ENCODE peak calls at places on chromosomes 12 and 14, in seven cellular contexts. One of them, this sample, is unnamed.
A peak's percentile ranks its signal among the peaks of the same experiment; 100 is the strongest.

GRCh38 chr12:96427269-96427729 is 27.1 kb upstream of the CDK17 start:
- DNase-seq in NCI-H748 treated with DMSO at 0.1 percent for 48 hours: no peak
- DNase-seq in foreskin melanocyte: peak; percentile 94
- DNase-seq in pancreas: no peak
- DNase-seq in mucosa of descending colon: peak; percentile 41
- DNase-seq in stimulated activated CD8-positive, alpha-beta memory T cell treated with anti-CD3 and anti-CD28 coated beads, Interleukin-2, amount 100 ng/mL, for 1 hour: no peak
- DNase-seq in hepatic stellate cell: peak; percentile 70
- DNase-seq in this sample: peak; percentile 97

GRCh38 chr12:102973583-102973982 is 16.1 kb downstream of the ASCL1 start:
- DNase-seq in stimulated activated CD8-positive, alpha-beta memory T cell treated with anti-CD3 and anti-CD28 coated beads, Interleukin-2, amount 100 ng/mL, for 1 hour: no peak
- DNase-seq in mucosa of descending colon: no peak
- DNase-seq in hepatic stellate cell: no peak
- DNase-seq in pancreas: no peak
- DNase-seq in foreskin melanocyte: no peak
- DNase-seq in NCI-H748 treated with DMSO at 0.1 percent for 48 hours: no peak
- DNase-seq in this sample: no peak

GRCh38 chr14:101101456-101102056 is 198.0 kb upstream of the RTL1 start:
- DNase-seq in hepatic stellate cell: no peak
- DNase-seq in foreskin melanocyte: no peak
- DNase-seq in mucosa of descending colon: no peak
- DNase-seq in NCI-H748 treated with DMSO at 0.1 percent for 48 hours: no peak
- DNase-seq in stimulated activated CD8-positive, alpha-beta memory T cell treated with anti-CD3 and anti-CD28 coated beads, Interleukin-2, amount 100 ng/mL, for 1 hour: no peak
- DNase-seq in pancreas: peak; percentile 27
- DNase-seq in this sample: peak; percentile 54

GRCh38 chr12:105855691-105856405 is 282.9 kb downstream of the NUAK1 start:
- DNase-seq in stimulated activated CD8-positive, alpha-beta memory T cell treated with anti-CD3 and anti-CD28 coated beads, Interleukin-2, amount 100 ng/mL, for 1 hour: no peak
- DNase-seq in NCI-H748 treated with DMSO at 0.1 percent for 48 hours: no peak
- DNase-seq in mucosa of descending colon: no peak
- DNase-seq in hepatic stellate cell: no peak
- DNase-seq in pancreas: no peak
- DNase-seq in foreskin melanocyte: no peak
- DNase-seq in this sample: no peak

GRCh38 chr12:76083761-76084276 is 666 bp downstream of the NAP1L1 start:
- DNase-seq in hepatic stellate cell: peak; percentile 70
- DNase-seq in foreskin melanocyte: peak; percentile 42
- DNase-seq in NCI-H748 treated with DMSO at 0.1 percent for 48 hours: peak; percentile 42
- DNase-seq in mucosa of descending colon: peak; percentile 65
- DNase-seq in pancreas: peak; percentile 67
- DNase-seq in stimulated activated CD8-positive, alpha-beta memory T cell treated with anti-CD3 and anti-CD28 coated beads, Interleukin-2, amount 100 ng/mL, for 1 hour: peak; percentile 46
- DNase-seq in this sample: peak; percentile 65

GRCh38 chr12:74424778-74425177 is 112.9 kb upstream of the ATXN7L3B start:
- DNase-seq in foreskin melanocyte: peak; percentile 75
- DNase-seq in hepatic stellate cell: no peak
- DNase-seq in mucosa of descending colon: no peak
- DNase-seq in NCI-H748 treated with DMSO at 0.1 percent for 48 hours: no peak
- DNase-seq in stimulated activated CD8-positive, alpha-beta memory T cell treated with anti-CD3 and anti-CD28 coated beads, Interleukin-2, amount 100 ng/mL, for 1 hour: no peak
- DNase-seq in pancreas: no peak
- DNase-seq in this sample: no peak

GRCh38 chr12:16158018-16158417 is 119.5 kb downstream of the SLC15A5 start:
- DNase-seq in NCI-H748 treated with DMSO at 0.1 percent for 48 hours: no peak
- DNase-seq in hepatic stellate cell: no peak
- DNase-seq in mucosa of descending colon: no peak
- DNase-seq in pancreas: no peak
- DNase-seq in stimulated activated CD8-positive, alpha-beta memory T cell treated with anti-CD3 and anti-CD28 coated beads, Interleukin-2, amount 100 ng/mL, for 1 hour: no peak
- DNase-seq in foreskin melanocyte: no peak
- DNase-seq in this sample: no peak

GRCh38 chr14:46063872-46064271 is 587.7 kb downstream of the RPL10L start:
- DNase-seq in hepatic stellate cell: no peak
- DNase-seq in mucosa of descending colon: no peak
- DNase-seq in pancreas: no peak
- DNase-seq in stimulated activated CD8-positive, alpha-beta memory T cell treated with anti-CD3 and anti-CD28 coated beads, Interleukin-2, amount 100 ng/mL, for 1 hour: no peak
- DNase-seq in NCI-H748 treated with DMSO at 0.1 percent for 48 hours: peak; percentile 85
- DNase-seq in foreskin melanocyte: no peak
- DNase-seq in this sample: peak; percentile 53

GRCh38 chr12:99281277-99281676 is 366.3 kb upstream of the GARIN6 start:
- DNase-seq in hepatic stellate cell: no peak
- DNase-seq in NCI-H748 treated with DMSO at 0.1 percent for 48 hours: no peak
- DNase-seq in mucosa of descending colon: no peak
- DNase-seq in pancreas: no peak
- DNase-seq in stimulated activated CD8-positive, alpha-beta memory T cell treated with anti-CD3 and anti-CD28 coated beads, Interleukin-2, amount 100 ng/mL, for 1 hour: no peak
- DNase-seq in foreskin melanocyte: peak; percentile 72
- DNase-seq in this sample: peak; percentile 30

GRCh38 chr14:34700622-34701130 is 13.7 kb downstream of the CFL2 start:
- DNase-seq in pancreas: no peak
- DNase-seq in NCI-H748 treated with DMSO at 0.1 percent for 48 hours: no peak
- DNase-seq in mucosa of descending colon: no peak
- DNase-seq in hepatic stellate cell: no peak
- DNase-seq in stimulated activated CD8-positive, alpha-beta memory T cell treated with anti-CD3 and anti-CD28 coated beads, Interleukin-2, amount 100 ng/mL, for 1 hour: no peak
- DNase-seq in foreskin melanocyte: no peak
- DNase-seq in this sample: peak; percentile 43

GRCh38 chr14:102898776-102899515 is 23.5 kb upstream of the AMN start:
- DNase-seq in stimulated activated CD8-positive, alpha-beta memory T cell treated with anti-CD3 and anti-CD28 coated beads, Interleukin-2, amount 100 ng/mL, for 1 hour: no peak
- DNase-seq in foreskin melanocyte: no peak
- DNase-seq in mucosa of descending colon: no peak
- DNase-seq in pancreas: no peak
- DNase-seq in hepatic stellate cell: no peak
- DNase-seq in NCI-H748 treated with DMSO at 0.1 percent for 48 hours: peak; percentile 84
- DNase-seq in this sample: no peak

GRCh38 chr14:29894030-29894429 is 33.6 kb downstream of the PRKD1 start:
- DNase-seq in NCI-H748 treated with DMSO at 0.1 percent for 48 hours: no peak
- DNase-seq in stimulated activated CD8-positive, alpha-beta memory T cell treated with anti-CD3 and anti-CD28 coated beads, Interleukin-2, amount 100 ng/mL, for 1 hour: no peak
- DNase-seq in mucosa of descending colon: no peak
- DNase-seq in foreskin melanocyte: no peak
- DNase-seq in pancreas: no peak
- DNase-seq in hepatic stellate cell: no peak
- DNase-seq in this sample: no peak

GRCh38 chr14:89129570-89129969 is 287.5 kb downstream of the FOXN3 start:
- DNase-seq in hepatic stellate cell: no peak
- DNase-seq in foreskin melanocyte: no peak
- DNase-seq in NCI-H748 treated with DMSO at 0.1 percent for 48 hours: no peak
- DNase-seq in mucosa of descending colon: no peak
- DNase-seq in stimulated activated CD8-positive, alpha-beta memory T cell treated with anti-CD3 and anti-CD28 coated beads, Interleukin-2, amount 100 ng/mL, for 1 hour: no peak
- DNase-seq in pancreas: no peak
- DNase-seq in this sample: no peak

GRCh38 chr12:56995201-56995929 is 11.0 kb downstream of the ZBTB39 start:
- DNase-seq in pancreas: no peak
- DNase-seq in stimulated activated CD8-positive, alpha-beta memory T cell treated with anti-CD3 and anti-CD28 coated beads, Interleukin-2, amount 100 ng/mL, for 1 hour: no peak
- DNase-seq in mucosa of descending colon: no peak
- DNase-seq in hepatic stellate cell: no peak
- DNase-seq in foreskin melanocyte: no peak
- DNase-seq in NCI-H748 treated with DMSO at 0.1 percent for 48 hours: no peak
- DNase-seq in this sample: no peak

GRCh38 chr12:14403711-14404164 is 38.3 kb downstream of the ATF7IP start:
- DNase-seq in mucosa of descending colon: peak; percentile 62
- DNase-seq in stimulated activated CD8-positive, alpha-beta memory T cell treated with anti-CD3 and anti-CD28 coated beads, Interleukin-2, amount 100 ng/mL, for 1 hour: no peak
- DNase-seq in hepatic stellate cell: peak; percentile 44
- DNase-seq in pancreas: no peak
- DNase-seq in NCI-H748 treated with DMSO at 0.1 percent for 48 hours: peak; percentile 72
- DNase-seq in foreskin melanocyte: peak; percentile 73
- DNase-seq in this sample: peak; percentile 29

GRCh38 chr12:118058881-118059644 is 1.9 kb downstream of the WSB2 start:
- DNase-seq in pancreas: no peak
- DNase-seq in NCI-H748 treated with DMSO at 0.1 percent for 48 hours: no peak
- DNase-seq in stimulated activated CD8-positive, alpha-beta memory T cell treated with anti-CD3 and anti-CD28 coated beads, Interleukin-2, amount 100 ng/mL, for 1 hour: no peak
- DNase-seq in mucosa of descending colon: no peak
- DNase-seq in foreskin melanocyte: peak; percentile 79
- DNase-seq in hepatic stellate cell: no peak
- DNase-seq in this sample: peak; percentile 70

GRCh38 chr12:54029529-54030441 is 1.5 kb downstream of the HOXC6 start:
- DNase-seq in foreskin melanocyte: no peak
- DNase-seq in stimulated activated CD8-positive, alpha-beta memory T cell treated with anti-CD3 and anti-CD28 coated beads, Interleukin-2, amount 100 ng/mL, for 1 hour: no peak
- DNase-seq in hepatic stellate cell: no peak
- DNase-seq in pancreas: no peak
- DNase-seq in mucosa of descending colon: no peak
- DNase-seq in NCI-H748 treated with DMSO at 0.1 percent for 48 hours: no peak
- DNase-seq in this sample: no peak

GRCh38 chr14:57526942-57527341 is 33.3 kb upstream of the CCDC198 start:
- DNase-seq in pancreas: no peak
- DNase-seq in foreskin melanocyte: no peak
- DNase-seq in hepatic stellate cell: no peak
- DNase-seq in NCI-H748 treated with DMSO at 0.1 percent for 48 hours: no peak
- DNase-seq in stimulated activated CD8-positive, alpha-beta memory T cell treated with anti-CD3 and anti-CD28 coated beads, Interleukin-2, amount 100 ng/mL, for 1 hour: no peak
- DNase-seq in mucosa of descending colon: no peak
- DNase-seq in this sample: no peak

GRCh38 chr12:59632408-59632807 is 36.6 kb downstream of the SLC16A7 start:
- DNase-seq in hepatic stellate cell: no peak
- DNase-seq in pancreas: no peak
- DNase-seq in stimulated activated CD8-positive, alpha-beta memory T cell treated with anti-CD3 and anti-CD28 coated beads, Interleukin-2, amount 100 ng/mL, for 1 hour: no peak
- DNase-seq in NCI-H748 treated with DMSO at 0.1 percent for 48 hours: no peak
- DNase-seq in mucosa of descending colon: no peak
- DNase-seq in foreskin melanocyte: no peak
- DNase-seq in this sample: no peak

GRCh38 chr12:19692091-19692490 is 252.8 kb downstream of the AEBP2 start:
- DNase-seq in stimulated activated CD8-positive, alpha-beta memory T cell treated with anti-CD3 and anti-CD28 coated beads, Interleukin-2, amount 100 ng/mL, for 1 hour: no peak
- DNase-seq in hepatic stellate cell: no peak
- DNase-seq in foreskin melanocyte: no peak
- DNase-seq in mucosa of descending colon: no peak
- DNase-seq in NCI-H748 treated with DMSO at 0.1 percent for 48 hours: no peak
- DNase-seq in pancreas: no peak
- DNase-seq in this sample: no peak

GRCh38 chr12:57005980-57006808 is at the start of gene ZBTB39:
- DNase-seq in mucosa of descending colon: peak; percentile 56
- DNase-seq in hepatic stellate cell: peak; percentile 86
- DNase-seq in NCI-H748 treated with DMSO at 0.1 percent for 48 hours: peak; percentile 30
- DNase-seq in stimulated activated CD8-positive, alpha-beta memory T cell treated with anti-CD3 and anti-CD28 coated beads, Interleukin-2, amount 100 ng/mL, for 1 hour: peak; percentile 32
- DNase-seq in foreskin melanocyte: peak; percentile 24
- DNase-seq in pancreas: peak; percentile 78
- DNase-seq in this sample: peak; percentile 64

GRCh38 chr14:87869619-87870583 is 123.1 kb downstream of the GALC start:
- DNase-seq in mucosa of descending colon: no peak
- DNase-seq in stimulated activated CD8-positive, alpha-beta memory T cell treated with anti-CD3 and anti-CD28 coated beads, Interleukin-2, amount 100 ng/mL, for 1 hour: no peak
- DNase-seq in hepatic stellate cell: no peak
- DNase-seq in NCI-H748 treated with DMSO at 0.1 percent for 48 hours: no peak
- DNase-seq in pancreas: no peak
- DNase-seq in foreskin melanocyte: no peak
- DNase-seq in this sample: peak; percentile 60

GRCh38 chr12:8018666-8019581 is 13.6 kb upstream of the FOXJ2 start:
- DNase-seq in hepatic stellate cell: no peak
- DNase-seq in pancreas: no peak
- DNase-seq in foreskin melanocyte: no peak
- DNase-seq in stimulated activated CD8-positive, alpha-beta memory T cell treated with anti-CD3 and anti-CD28 coated beads, Interleukin-2, amount 100 ng/mL, for 1 hour: no peak
- DNase-seq in NCI-H748 treated with DMSO at 0.1 percent for 48 hours: peak; percentile 8
- DNase-seq in mucosa of descending colon: no peak
- DNase-seq in this sample: no peak

GRCh38 chr14:103013028-103013427 is 44.3 kb downstream of the CDC42BPB start:
- DNase-seq in stimulated activated CD8-positive, alpha-beta memory T cell treated with anti-CD3 and anti-CD28 coated beads, Interleukin-2, amount 100 ng/mL, for 1 hour: no peak
- DNase-seq in pancreas: no peak
- DNase-seq in mucosa of descending colon: no peak
- DNase-seq in foreskin melanocyte: no peak
- DNase-seq in NCI-H748 treated with DMSO at 0.1 percent for 48 hours: no peak
- DNase-seq in hepatic stellate cell: no peak
- DNase-seq in this sample: no peak

GRCh38 chr12:27824126-27824842 is 44.2 kb upstream of the MANSC4 start:
- DNase-seq in hepatic stellate cell: no peak
- DNase-seq in stimulated activated CD8-positive, alpha-beta memory T cell treated with anti-CD3 and anti-CD28 coated beads, Interleukin-2, amount 100 ng/mL, for 1 hour: no peak
- DNase-seq in foreskin melanocyte: no peak
- DNase-seq in NCI-H748 treated with DMSO at 0.1 percent for 48 hours: no peak
- DNase-seq in pancreas: no peak
- DNase-seq in mucosa of descending colon: no peak
- DNase-seq in this sample: no peak

GRCh38 chr12:88360349-88360748 is 218.2 kb downstream of the TMTC3 start:
- DNase-seq in stimulated activated CD8-positive, alpha-beta memory T cell treated with anti-CD3 and anti-CD28 coated beads, Interleukin-2, amount 100 ng/mL, for 1 hour: no peak
- DNase-seq in mucosa of descending colon: no peak
- DNase-seq in NCI-H748 treated with DMSO at 0.1 percent for 48 hours: no peak
- DNase-seq in hepatic stellate cell: no peak
- DNase-seq in foreskin melanocyte: no peak
- DNase-seq in pancreas: no peak
- DNase-seq in this sample: no peak

GRCh38 chr12:2212971-2213869 is 160.4 kb downstream of the CACNA1C start:
- DNase-seq in mucosa of descending colon: no peak
- DNase-seq in foreskin melanocyte: no peak
- DNase-seq in hepatic stellate cell: no peak
- DNase-seq in NCI-H748 treated with DMSO at 0.1 percent for 48 hours: no peak
- DNase-seq in stimulated activated CD8-positive, alpha-beta memory T cell treated with anti-CD3 and anti-CD28 coated beads, Interleukin-2, amount 100 ng/mL, for 1 hour: no peak
- DNase-seq in pancreas: no peak
- DNase-seq in this sample: no peak

GRCh38 chr12:56333197-56333678 is 562 bp downstream of the PAN2 start:
- DNase-seq in NCI-H748 treated with DMSO at 0.1 percent for 48 hours: no peak
- DNase-seq in hepatic stellate cell: no peak
- DNase-seq in stimulated activated CD8-positive, alpha-beta memory T cell treated with anti-CD3 and anti-CD28 coated beads, Interleukin-2, amount 100 ng/mL, for 1 hour: no peak
- DNase-seq in foreskin melanocyte: no peak
- DNase-seq in mucosa of descending colon: no peak
- DNase-seq in pancreas: no peak
- DNase-seq in this sample: no peak

GRCh38 chr14:99281396-99281795 is 9.4 kb upstream of the BCL11B start:
- DNase-seq in stimulated activated CD8-positive, alpha-beta memory T cell treated with anti-CD3 and anti-CD28 coated beads, Interleukin-2, amount 100 ng/mL, for 1 hour: no peak
- DNase-seq in pancreas: no peak
- DNase-seq in mucosa of descending colon: no peak
- DNase-seq in foreskin melanocyte: no peak
- DNase-seq in hepatic stellate cell: no peak
- DNase-seq in NCI-H748 treated with DMSO at 0.1 percent for 48 hours: no peak
- DNase-seq in this sample: no peak

GRCh38 chr14:69153848-69154208 is 909 bp upstream of the DCAF5 start:
- DNase-seq in stimulated activated CD8-positive, alpha-beta memory T cell treated with anti-CD3 and anti-CD28 coated beads, Interleukin-2, amount 100 ng/mL, for 1 hour: no peak
- DNase-seq in mucosa of descending colon: peak; percentile 25
- DNase-seq in pancreas: no peak
- DNase-seq in NCI-H748 treated with DMSO at 0.1 percent for 48 hours: no peak
- DNase-seq in hepatic stellate cell: peak; percentile 19
- DNase-seq in foreskin melanocyte: peak; percentile 36
- DNase-seq in this sample: no peak

GRCh38 chr12:98639526-98639925 is 5.1 kb downstream of the IKBIP start:
- DNase-seq in stimulated activated CD8-positive, alpha-beta memory T cell treated with anti-CD3 and anti-CD28 coated beads, Interleukin-2, amount 100 ng/mL, for 1 hour: no peak
- DNase-seq in mucosa of descending colon: no peak
- DNase-seq in NCI-H748 treated with DMSO at 0.1 percent for 48 hours: no peak
- DNase-seq in foreskin melanocyte: no peak
- DNase-seq in hepatic stellate cell: no peak
- DNase-seq in pancreas: no peak
- DNase-seq in this sample: no peak

GRCh38 chr14:95828649-95829265 is 47.9 kb upstream of the TUNAR start:
- DNase-seq in foreskin melanocyte: no peak
- DNase-seq in pancreas: no peak
- DNase-seq in stimulated activated CD8-positive, alpha-beta memory T cell treated with anti-CD3 and anti-CD28 coated beads, Interleukin-2, amount 100 ng/mL, for 1 hour: no peak
- DNase-seq in hepatic stellate cell: no peak
- DNase-seq in mucosa of descending colon: no peak
- DNase-seq in NCI-H748 treated with DMSO at 0.1 percent for 48 hours: no peak
- DNase-seq in this sample: no peak

GRCh38 chr14:22547309-22547947 is 41.6 kb downstream of the DAD1 start:
- DNase-seq in hepatic stellate cell: no peak
- DNase-seq in pancreas: no peak
- DNase-seq in mucosa of descending colon: no peak
- DNase-seq in stimulated activated CD8-positive, alpha-beta memory T cell treated with anti-CD3 and anti-CD28 coated beads, Interleukin-2, amount 100 ng/mL, for 1 hour: no peak
- DNase-seq in NCI-H748 treated with DMSO at 0.1 percent for 48 hours: no peak
- DNase-seq in foreskin melanocyte: no peak
- DNase-seq in this sample: no peak

GRCh38 chr12:60849723-60850122 is 1253.9 kb downstream of the SLC16A7 start:
- DNase-seq in mucosa of descending colon: no peak
- DNase-seq in pancreas: no peak
- DNase-seq in hepatic stellate cell: no peak
- DNase-seq in stimulated activated CD8-positive, alpha-beta memory T cell treated with anti-CD3 and anti-CD28 coated beads, Interleukin-2, amount 100 ng/mL, for 1 hour: no peak
- DNase-seq in foreskin melanocyte: no peak
- DNase-seq in NCI-H748 treated with DMSO at 0.1 percent for 48 hours: no peak
- DNase-seq in this sample: peak; percentile 4

GRCh38 chr12:117045175-117045997 is 53.8 kb downstream of the TESC start:
- DNase-seq in hepatic stellate cell: no peak
- DNase-seq in foreskin melanocyte: no peak
- DNase-seq in NCI-H748 treated with DMSO at 0.1 percent for 48 hours: peak; percentile 35
- DNase-seq in stimulated activated CD8-positive, alpha-beta memory T cell treated with anti-CD3 and anti-CD28 coated beads, Interleukin-2, amount 100 ng/mL, for 1 hour: no peak
- DNase-seq in pancreas: no peak
- DNase-seq in mucosa of descending colon: peak; percentile 26
- DNase-seq in this sample: no peak

GRCh38 chr12:65826513-65827171 is 2.4 kb downstream of the HMGA2 start:
- DNase-seq in foreskin melanocyte: peak; percentile 73
- DNase-seq in pancreas: no peak
- DNase-seq in hepatic stellate cell: peak; percentile 46
- DNase-seq in NCI-H748 treated with DMSO at 0.1 percent for 48 hours: no peak
- DNase-seq in mucosa of descending colon: no peak
- DNase-seq in stimulated activated CD8-positive, alpha-beta memory T cell treated with anti-CD3 and anti-CD28 coated beads, Interleukin-2, amount 100 ng/mL, for 1 hour: no peak
- DNase-seq in this sample: peak; percentile 77

GRCh38 chr12:3202734-3203446 is 125.7 kb downstream of the TSPAN9 start:
- DNase-seq in foreskin melanocyte: peak; percentile 31
- DNase-seq in NCI-H748 treated with DMSO at 0.1 percent for 48 hours: peak; percentile 11
- DNase-seq in pancreas: peak; percentile 67
- DNase-seq in mucosa of descending colon: peak; percentile 62
- DNase-seq in stimulated activated CD8-positive, alpha-beta memory T cell treated with anti-CD3 and anti-CD28 coated beads, Interleukin-2, amount 100 ng/mL, for 1 hour: peak; percentile 19
- DNase-seq in hepatic stellate cell: peak; percentile 84
- DNase-seq in this sample: peak; percentile 64

GRCh38 chr12:14900521-14901227 is 15.0 kb upstream of the MGP start:
- DNase-seq in foreskin melanocyte: no peak
- DNase-seq in stimulated activated CD8-positive, alpha-beta memory T cell treated with anti-CD3 and anti-CD28 coated beads, Interleukin-2, amount 100 ng/mL, for 1 hour: no peak
- DNase-seq in mucosa of descending colon: no peak
- DNase-seq in hepatic stellate cell: no peak
- DNase-seq in pancreas: no peak
- DNase-seq in NCI-H748 treated with DMSO at 0.1 percent for 48 hours: no peak
- DNase-seq in this sample: no peak

This sample was measured in PC-3.